ENCODE peak calls at places on chromosomes 7 and 10, in eight cellular contexts. One of them, this sample, is unnamed.

GRCh38 chr10:43252166-43252784 is 14.6 kb downstream of the RASGEF1A start:
- DNase-seq in adrenal gland: no peak
- DNase-seq in MCF 10A: no peak
- DNase-seq in BE2C: peak
- DNase-seq in fibroblast of the aortic adventitia: no peak
- DNase-seq in neural progenitor cell: no peak
- DNase-seq in H1: no peak
- DNase-seq in dorsolateral prefrontal cortex: peak
- DNase-seq in this sample: no peak

GRCh38 chr10:125549656-125550055 is 133.3 kb downstream of the TEX36 start:
- DNase-seq in BE2C: no peak
- DNase-seq in adrenal gland: no peak
- DNase-seq in dorsolateral prefrontal cortex: no peak
- DNase-seq in MCF 10A: no peak
- DNase-seq in neural progenitor cell: no peak
- DNase-seq in H1: peak
- DNase-seq in fibroblast of the aortic adventitia: no peak
- DNase-seq in this sample: no peak

GRCh38 chr10:49534670-49535381 is 4.1 kb downstream of the ERCC6 start:
- DNase-seq in adrenal gland: no peak
- DNase-seq in fibroblast of the aortic adventitia: peak
- DNase-seq in dorsolateral prefrontal cortex: no peak
- DNase-seq in BE2C: no peak
- DNase-seq in H1: no peak
- DNase-seq in neural progenitor cell: no peak
- DNase-seq in MCF 10A: peak
- DNase-seq in this sample: no peak

GRCh38 chr10:89954787-89955566 is 253.6 kb downstream of the KIF20B start:
- DNase-seq in dorsolateral prefrontal cortex: no peak
- DNase-seq in MCF 10A: peak
- DNase-seq in adrenal gland: no peak
- DNase-seq in H1: no peak
- DNase-seq in fibroblast of the aortic adventitia: peak
- DNase-seq in neural progenitor cell: no peak
- DNase-seq in BE2C: no peak
- DNase-seq in this sample: no peak

GRCh38 chr7:157096286-157097055 is 42.3 kb upstream of the UBE3C start:
- DNase-seq in fibroblast of the aortic adventitia: no peak
- DNase-seq in adrenal gland: no peak
- DNase-seq in MCF 10A: no peak
- DNase-seq in neural progenitor cell: no peak
- DNase-seq in BE2C: no peak
- DNase-seq in H1: no peak
- DNase-seq in dorsolateral prefrontal cortex: no peak
- DNase-seq in this sample: no peak

GRCh38 chr7:52168085-52168484 is 851.5 kb upstream of the COBL start:
- DNase-seq in dorsolateral prefrontal cortex: no peak
- DNase-seq in H1: peak
- DNase-seq in BE2C: peak
- DNase-seq in neural progenitor cell: peak
- DNase-seq in adrenal gland: no peak
- DNase-seq in fibroblast of the aortic adventitia: no peak
- DNase-seq in MCF 10A: peak
- DNase-seq in this sample: peak

GRCh38 chr10:73253226-73253557 is 748 bp upstream of the MRPS16 start:
- DNase-seq in adrenal gland: no peak
- DNase-seq in fibroblast of the aortic adventitia: no peak
- DNase-seq in H1: no peak
- DNase-seq in BE2C: no peak
- DNase-seq in neural progenitor cell: peak
- DNase-seq in MCF 10A: no peak
- DNase-seq in dorsolateral prefrontal cortex: no peak
- DNase-seq in this sample: no peak

GRCh38 chr10:124591123-124591495 is 129.5 kb downstream of the LHPP start:
- DNase-seq in neural progenitor cell: no peak
- DNase-seq in dorsolateral prefrontal cortex: no peak
- DNase-seq in MCF 10A: no peak
- DNase-seq in fibroblast of the aortic adventitia: no peak
- DNase-seq in BE2C: no peak
- DNase-seq in H1: no peak
- DNase-seq in adrenal gland: no peak
- DNase-seq in this sample: peak

GRCh38 chr7:43244232-43244631 is 131.8 kb downstream of the HECW1 start:
- DNase-seq in H1: no peak
- DNase-seq in neural progenitor cell: no peak
- DNase-seq in dorsolateral prefrontal cortex: no peak
- DNase-seq in adrenal gland: no peak
- DNase-seq in MCF 10A: no peak
- DNase-seq in BE2C: no peak
- DNase-seq in fibroblast of the aortic adventitia: no peak
- DNase-seq in this sample: no peak

GRCh38 chr10:120948889-120949382 is 97.8 kb downstream of the WDR11 start:
- DNase-seq in fibroblast of the aortic adventitia: peak
- DNase-seq in BE2C: peak
- DNase-seq in adrenal gland: peak
- DNase-seq in H1: peak
- DNase-seq in MCF 10A: peak
- DNase-seq in neural progenitor cell: peak
- DNase-seq in dorsolateral prefrontal cortex: peak
- DNase-seq in this sample: peak

GRCh38 chr10:95260909-95261552 is 29.8 kb downstream of the PDLIM1 start:
- DNase-seq in H1: peak
- DNase-seq in MCF 10A: no peak
- DNase-seq in fibroblast of the aortic adventitia: no peak
- DNase-seq in adrenal gland: no peak
- DNase-seq in neural progenitor cell: no peak
- DNase-seq in BE2C: no peak
- DNase-seq in dorsolateral prefrontal cortex: no peak
- DNase-seq in this sample: no peak

GRCh38 chr10:2137549-2138174 is 400.3 kb upstream of the ADARB2 start:
- DNase-seq in BE2C: no peak
- DNase-seq in fibroblast of the aortic adventitia: no peak
- DNase-seq in H1: peak
- DNase-seq in adrenal gland: no peak
- DNase-seq in neural progenitor cell: peak
- DNase-seq in dorsolateral prefrontal cortex: no peak
- DNase-seq in MCF 10A: peak
- DNase-seq in this sample: peak

GRCh38 chr7:25945181-25945580 is 206.8 kb upstream of the NFE2L3 start:
- DNase-seq in neural progenitor cell: no peak
- DNase-seq in fibroblast of the aortic adventitia: no peak
- DNase-seq in MCF 10A: peak
- DNase-seq in dorsolateral prefrontal cortex: no peak
- DNase-seq in adrenal gland: no peak
- DNase-seq in BE2C: no peak
- DNase-seq in H1: no peak
- DNase-seq in this sample: no peak

GRCh38 chr10:9243861-9244515 is 1189.5 kb downstream of the GATA3 start:
- DNase-seq in H1: no peak
- DNase-seq in MCF 10A: no peak
- DNase-seq in BE2C: no peak
- DNase-seq in dorsolateral prefrontal cortex: peak
- DNase-seq in fibroblast of the aortic adventitia: no peak
- DNase-seq in adrenal gland: no peak
- DNase-seq in neural progenitor cell: peak
- DNase-seq in this sample: no peak

GRCh38 chr7:3455826-3456444 is 154.9 kb downstream of the SDK1 start:
- DNase-seq in MCF 10A: no peak
- DNase-seq in adrenal gland: no peak
- DNase-seq in BE2C: no peak
- DNase-seq in H1: no peak
- DNase-seq in dorsolateral prefrontal cortex: no peak
- DNase-seq in neural progenitor cell: no peak
- DNase-seq in fibroblast of the aortic adventitia: no peak
- DNase-seq in this sample: no peak

GRCh38 chr7:102409340-102409739 is 13.2 kb downstream of the PRKRIP1 start:
- DNase-seq in BE2C: no peak
- DNase-seq in neural progenitor cell: no peak
- DNase-seq in adrenal gland: no peak
- DNase-seq in MCF 10A: no peak
- DNase-seq in H1: no peak
- DNase-seq in dorsolateral prefrontal cortex: no peak
- DNase-seq in fibroblast of the aortic adventitia: no peak
- DNase-seq in this sample: no peak

GRCh38 chr7:102451371-102452054 is 13.2 kb downstream of the ALKBH4 start:
- DNase-seq in H1: peak
- DNase-seq in MCF 10A: peak
- DNase-seq in neural progenitor cell: peak
- DNase-seq in fibroblast of the aortic adventitia: no peak
- DNase-seq in dorsolateral prefrontal cortex: no peak
- DNase-seq in adrenal gland: no peak
- DNase-seq in BE2C: peak
- DNase-seq in this sample: no peak

GRCh38 chr10:75140246-75140645 is 28.8 kb downstream of the SAMD8 start:
- DNase-seq in dorsolateral prefrontal cortex: no peak
- DNase-seq in neural progenitor cell: peak
- DNase-seq in fibroblast of the aortic adventitia: no peak
- DNase-seq in adrenal gland: no peak
- DNase-seq in BE2C: no peak
- DNase-seq in H1: no peak
- DNase-seq in MCF 10A: no peak
- DNase-seq in this sample: no peak

GRCh38 chr10:4013651-4014085 is 228.7 kb upstream of the KLF6 start:
- DNase-seq in H1: no peak
- DNase-seq in neural progenitor cell: no peak
- DNase-seq in dorsolateral prefrontal cortex: no peak
- DNase-seq in adrenal gland: no peak
- DNase-seq in BE2C: no peak
- DNase-seq in fibroblast of the aortic adventitia: no peak
- DNase-seq in MCF 10A: no peak
- DNase-seq in this sample: no peak

DNA sequence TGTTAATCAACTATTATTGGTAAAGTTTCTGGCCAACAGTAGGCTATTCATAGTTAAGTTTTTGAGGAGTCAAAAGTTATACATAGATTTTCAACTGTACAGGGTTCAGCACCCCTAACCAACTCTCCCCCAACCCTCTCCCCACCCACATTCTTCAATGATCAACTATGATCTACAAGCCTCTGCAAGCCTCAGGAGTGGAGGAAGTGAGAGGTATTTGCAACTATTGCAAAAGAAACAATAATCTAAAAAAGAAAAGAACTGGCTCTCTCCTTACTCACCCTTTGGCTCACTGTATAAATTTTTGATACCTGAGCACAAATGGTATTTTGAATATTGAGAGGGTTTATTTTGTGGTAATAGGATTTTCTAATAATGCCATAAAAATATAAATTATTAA is 179.8 kb downstream of the IPMK start:
- DNase-seq in H1: no peak
- DNase-seq in MCF 10A: peak
- DNase-seq in neural progenitor cell: no peak
- DNase-seq in BE2C: no peak
- DNase-seq in dorsolateral prefrontal cortex: no peak
- DNase-seq in adrenal gland: no peak
- DNase-seq in fibroblast of the aortic adventitia: no peak
- DNase-seq in this sample: no peak
- TF ChIP-seq CTCF in H1: no peak
- TF ChIP-seq CTCF in MCF 10A: no peak
- TF ChIP-seq CTCF in neural progenitor cell: no peak
- TF ChIP-seq CTCF in BE2C: no peak
- TF ChIP-seq CTCF in dorsolateral prefrontal cortex: no peak
- TF ChIP-seq CTCF in adrenal gland: no peak
- TF ChIP-seq CTCF in fibroblast of the aortic adventitia: no peak
- TF ChIP-seq CTCF in this sample: no peak

GRCh38 chr7:74022507-74022906 is 5.5 kb upstream of the ELN start:
- DNase-seq in neural progenitor cell: no peak
- DNase-seq in MCF 10A: no peak
- DNase-seq in fibroblast of the aortic adventitia: no peak
- DNase-seq in BE2C: no peak
- DNase-seq in H1: no peak
- DNase-seq in dorsolateral prefrontal cortex: no peak
- DNase-seq in adrenal gland: no peak
- DNase-seq in this sample: no peak
- TF ChIP-seq CTCF in neural progenitor cell: no peak
- TF ChIP-seq CTCF in MCF 10A: no peak
- TF ChIP-seq CTCF in fibroblast of the aortic adventitia: no peak
- TF ChIP-seq CTCF in BE2C: no peak
- TF ChIP-seq CTCF in H1: no peak
- TF ChIP-seq CTCF in dorsolateral prefrontal cortex: no peak
- TF ChIP-seq CTCF in adrenal gland: no peak
- TF ChIP-seq CTCF in this sample: no peak

DNA sequence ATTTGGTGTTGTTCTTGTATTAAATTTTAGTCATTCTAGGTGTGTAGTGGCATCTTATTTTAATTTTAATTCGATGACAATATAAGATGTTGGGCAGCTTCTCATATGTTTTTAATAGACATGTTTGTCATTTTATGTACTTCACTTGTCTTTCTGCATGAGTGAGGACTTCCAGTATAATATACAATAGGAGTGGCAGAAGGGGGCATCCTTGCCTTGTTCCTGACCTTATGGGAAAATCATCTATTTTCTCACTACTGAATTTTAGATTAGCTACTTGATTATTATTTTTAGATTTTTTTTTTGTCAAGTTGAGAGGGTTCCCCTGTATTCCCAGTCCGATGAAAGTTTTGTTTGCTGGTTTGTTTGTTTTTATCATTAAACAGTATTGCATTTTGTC is 495.2 kb upstream of the GRM3 start:
- DNase-seq in fibroblast of the aortic adventitia: no peak
- DNase-seq in neural progenitor cell: no peak
- DNase-seq in dorsolateral prefrontal cortex: no peak
- DNase-seq in adrenal gland: no peak
- DNase-seq in MCF 10A: no peak
- DNase-seq in H1: no peak
- DNase-seq in BE2C: no peak
- DNase-seq in this sample: no peak
- TF ChIP-seq CTCF in fibroblast of the aortic adventitia: no peak
- TF ChIP-seq CTCF in neural progenitor cell: peak
- TF ChIP-seq CTCF in dorsolateral prefrontal cortex: no peak
- TF ChIP-seq CTCF in adrenal gland: no peak
- TF ChIP-seq CTCF in MCF 10A: no peak
- TF ChIP-seq CTCF in H1: no peak
- TF ChIP-seq CTCF in BE2C: no peak
- TF ChIP-seq CTCF in this sample: no peak

GRCh38 chr7:15524077-15524476 is 37.7 kb downstream of the AGMO start:
- DNase-seq in fibroblast of the aortic adventitia: no peak
- DNase-seq in MCF 10A: no peak
- DNase-seq in neural progenitor cell: no peak
- DNase-seq in adrenal gland: no peak
- DNase-seq in dorsolateral prefrontal cortex: no peak
- DNase-seq in H1: no peak
- DNase-seq in BE2C: no peak
- DNase-seq in this sample: no peak
- TF ChIP-seq CTCF in fibroblast of the aortic adventitia: no peak
- TF ChIP-seq CTCF in MCF 10A: no peak
- TF ChIP-seq CTCF in neural progenitor cell: no peak
- TF ChIP-seq CTCF in adrenal gland: no peak
- TF ChIP-seq CTCF in dorsolateral prefrontal cortex: no peak
- TF ChIP-seq CTCF in H1: no peak
- TF ChIP-seq CTCF in BE2C: no peak
- TF ChIP-seq CTCF in this sample: peak

DNA sequence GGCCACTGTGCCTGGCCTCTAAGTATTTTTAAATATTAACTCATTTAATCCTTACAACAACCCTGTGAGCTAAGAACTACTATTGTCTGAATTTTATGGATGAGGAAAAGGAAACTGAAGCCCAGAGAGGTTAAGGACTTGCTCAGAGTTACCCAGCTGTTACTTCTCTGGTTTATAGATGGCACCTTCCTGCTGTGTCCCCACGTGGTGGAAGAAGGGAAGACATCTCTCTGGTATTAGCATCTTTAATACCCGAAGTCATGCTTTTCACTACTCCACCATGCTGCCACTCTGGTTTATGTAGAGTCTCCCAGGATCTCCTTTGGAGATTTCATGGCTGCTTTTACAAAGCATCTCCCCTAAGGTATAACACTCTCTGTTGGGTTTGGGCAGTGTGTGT is 105.5 kb upstream of the MKLN1 start:
- DNase-seq in adrenal gland: no peak
- DNase-seq in MCF 10A: no peak
- DNase-seq in dorsolateral prefrontal cortex: no peak
- DNase-seq in neural progenitor cell: no peak
- DNase-seq in fibroblast of the aortic adventitia: no peak
- DNase-seq in H1: no peak
- DNase-seq in BE2C: no peak
- DNase-seq in this sample: no peak
- TF ChIP-seq CTCF in adrenal gland: no peak
- TF ChIP-seq CTCF in MCF 10A: no peak
- TF ChIP-seq CTCF in dorsolateral prefrontal cortex: no peak
- TF ChIP-seq CTCF in neural progenitor cell: no peak
- TF ChIP-seq CTCF in fibroblast of the aortic adventitia: no peak
- TF ChIP-seq CTCF in H1: no peak
- TF ChIP-seq CTCF in BE2C: peak
- TF ChIP-seq CTCF in this sample: no peak

This sample was measured in glutamatergic neuron.